ENCODE peak calls at places on chromosomes 13 and 19, in seven cellular contexts. Y is epithelial cell of esophagus, H is upper lobe of right lung, M is cardiac muscle cell, U is neural crest cell, R is foreskin keratinocyte, C is activated B cell treated with CpG ODN at 0.5 μM for 24 hours. L is an unnamed sample.

GRCh38 chr13:45194081-45194939 is 6.5 kb downstream of the KCTD4 start:
- DNase-seq in Y (peak), C (no peak), R (no peak), M (no peak), U (no peak), H (no peak), L (no peak)

GRCh38 chr19:55549500-55550320 is 4.4 kb upstream of the SBK3 start:
- DNase-seq in R (peak), H (no peak), C (no peak), M (no peak), U (peak), Y (peak), L (no peak)

GRCh38 chr13:99993660-99994455 is 12.3 kb downstream of the ZIC2 start:
- DNase-seq in H (no peak), R (no peak), M (no peak), C (no peak), U (no peak), Y (no peak), L (no peak)

GRCh38 chr19:51501594-51502263 is at the start of gene SIGLEC12:
- DNase-seq in C (no peak), H (no peak), Y (no peak), M (no peak), R (no peak), U (no peak), L (peak)

GRCh38 chr13:106513025-106513424 is 22.4 kb downstream of the EFNB2 start:
- DNase-seq in R (no peak), H (no peak), M (no peak), Y (peak), C (no peak), U (no peak), L (no peak)

GRCh38 chr13:86870388-86870966 is 800.7 kb upstream of the SLITRK5 start:
- DNase-seq in U (no peak), R (no peak), M (peak), H (no peak), C (no peak), Y (peak), L (no peak)

GRCh38 chr19:3268763-3269162 is 44.3 kb downstream of the CELF5 start:
- DNase-seq in R (no peak), U (no peak), Y (no peak), C (no peak), M (no peak), H (no peak), L (no peak)

GRCh38 chr19:3494559-3494958 is 5.9 kb downstream of the DOHH start:
- DNase-seq in H (no peak), R (no peak), U (no peak), M (no peak), Y (no peak), C (no peak), L (no peak)

GRCh38 chr19:41377977-41378707 is 1.8 kb downstream of the TMEM91 start:
- DNase-seq in U (peak), R (no peak), M (peak), C (no peak), H (no peak), Y (no peak), L (peak)

GRCh38 chr13:73399347-73400216 is 340.8 kb downstream of the KLF5 start:
- DNase-seq in H (no peak), Y (peak), M (no peak), C (no peak), U (no peak), R (no peak), L (no peak)

GRCh38 chr19:53908106-53908932 is 759 bp upstream of the CACNG7 start:
- DNase-seq in C (no peak), U (peak), H (no peak), R (no peak), Y (peak), M (peak), L (peak)

GRCh38 chr13:20197361-20197834 is 4.7 kb upstream of the GJB2 start:
- DNase-seq in U (no peak), Y (peak), C (no peak), H (no peak), M (peak), R (no peak), L (peak)

GRCh38 chr13:30173301-30173605 is 134.1 kb downstream of the KATNAL1 start:
- DNase-seq in H (no peak), C (no peak), R (no peak), U (no peak), Y (no peak), M (no peak), L (no peak)

GRCh38 chr19:50829801-50830200 is 3.6 kb downstream of the KLK15 start:
- DNase-seq in R (no peak), M (no peak), C (no peak), U (no peak), Y (no peak), H (no peak), L (no peak)

GRCh38 chr19:6828698-6829633 is 56.5 kb downstream of the VAV1 start:
- DNase-seq in C (no peak), M (no peak), H (no peak), R (no peak), U (no peak), Y (peak), L (peak)

GRCh38 chr19:17530586-17530985 is 19.1 kb downstream of the PGLS start:
- DNase-seq in Y (no peak), U (no peak), C (no peak), M (no peak), H (no peak), R (no peak), L (no peak)

GRCh38 chr13:31485651-31486051 is 253.7 kb upstream of the RXFP2 start:
- DNase-seq in U (no peak), M (peak), H (no peak), Y (peak), C (no peak), R (no peak), L (no peak)

GRCh38 chr19:18290250-18291018 is 9.0 kb upstream of the JUND start:
- DNase-seq in U (no peak), C (peak), R (no peak), M (no peak), H (no peak), Y (no peak), L (peak)

GRCh38 chr19:3494051-3494450 is 6.4 kb downstream of the DOHH start:
- DNase-seq in U (no peak), H (no peak), C (no peak), R (no peak), M (peak), Y (no peak), L (no peak)

GRCh38 chr13:113458218-113459065 is 5.2 kb upstream of the ADPRHL1 start:
- DNase-seq in U (no peak), C (no peak), M (peak), H (peak), Y (no peak), R (no peak), L (peak)

GRCh38 chr13:76463314-76463713 is 422.9 kb downstream of the KCTD12 start:
- DNase-seq in R (no peak), H (no peak), C (no peak), M (no peak), U (no peak), Y (peak), L (no peak)

GRCh38 chr19:14383898-14384669 is 2.8 kb downstream of the ADGRE5 start:
- DNase-seq in C (peak), Y (peak), H (no peak), M (no peak), R (no peak), U (no peak), L (peak)

GRCh38 chr19:8373867-8374813 is 10.2 kb downstream of the ANGPTL4 start:
- DNase-seq in C (no peak), H (no peak), Y (no peak), R (no peak), U (no peak), M (no peak), L (no peak)

GRCh38 chr19:51571599-51571998 is 516 bp downstream of the ZNF175 start:
- DNase-seq in H (no peak), U (no peak), Y (no peak), R (no peak), C (no peak), M (no peak), L (no peak)

GRCh38 chr13:51770681-51771417 is 33.1 kb downstream of the DHRS12 start:
- DNase-seq in R (no peak), M (no peak), U (no peak), H (no peak), C (no peak), Y (no peak), L (no peak)

GRCh38 chr19:55472463-55472862 is 4.0 kb upstream of the ZNF628 start:
- DNase-seq in M (no peak), U (no peak), Y (peak), C (no peak), H (no peak), R (peak), L (no peak)

GRCh38 chr19:34124828-34125227 is 47.5 kb upstream of the LSM14A start:
- DNase-seq in Y (no peak), M (no peak), H (no peak), R (no peak), C (no peak), U (peak), L (no peak)

GRCh38 chr19:5435642-5436017 is 19.6 kb upstream of the ZNRF4 start:
- DNase-seq in M (no peak), H (no peak), U (no peak), C (no peak), R (no peak), Y (no peak), L (no peak)

GRCh38 chr19:33273881-33274662 is 28.3 kb downstream of the CEBPA start:
- DNase-seq in H (no peak), U (no peak), M (no peak), Y (peak), R (peak), C (no peak), L (no peak)

DNA sequence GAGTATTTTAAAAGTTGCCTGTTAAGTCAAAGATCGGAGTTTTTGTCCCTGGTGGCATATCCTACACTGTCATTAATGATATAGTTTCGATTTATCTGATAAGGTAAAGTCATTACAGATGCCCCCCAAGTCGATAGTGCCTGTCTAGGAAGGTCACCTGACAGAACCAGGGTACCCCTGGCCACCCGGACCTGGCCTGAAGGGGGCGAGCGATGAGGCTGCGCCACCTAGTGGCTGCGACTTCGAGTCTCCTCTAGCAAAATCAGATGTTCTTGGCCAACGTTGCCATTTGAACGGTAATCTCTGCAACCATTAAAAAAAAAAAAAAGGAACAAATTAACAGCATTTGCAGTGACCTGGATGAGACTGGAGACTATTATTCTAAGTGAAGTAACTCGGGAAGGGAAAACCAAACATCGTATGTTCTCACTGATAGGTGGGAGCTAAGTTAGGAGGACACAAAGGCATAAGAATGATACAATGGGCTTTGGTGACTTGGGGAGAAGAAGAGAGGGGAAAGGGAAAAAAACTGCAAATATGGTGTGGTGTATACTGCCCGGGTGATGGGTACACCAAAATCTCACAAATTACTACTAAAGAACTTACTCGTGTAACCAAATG is 565.1 kb downstream of the LIG4 start:
- DNase-seq in R (no peak), M (peak), H (peak), U (peak), C (no peak), Y (peak), L (peak)
- TF ChIP-seq CTCF in R (peak), M (peak), H (peak), U (peak), C (no peak), Y (peak), L (peak)

GRCh38 chr13:33015275-33015674 is 948 bp upstream of the KL start:
- DNase-seq in U (no peak), Y (no peak), M (no peak), C (no peak), R (no peak), H (no peak), L (no peak)

GRCh38 chr13:33016414-33017409 is at the start of gene KL:
- DNase-seq in U (peak), C (no peak), M (peak), Y (no peak), H (peak), R (no peak), L (peak)

GRCh38 chr13:33018886-33019285 is 2.7 kb downstream of the KL start:
- DNase-seq in C (no peak), M (no peak), H (no peak), Y (no peak), R (no peak), U (no peak), L (no peak)

GRCh38 chr13:33015791-33016323 is 366 bp upstream of the KL start:
- DNase-seq in R (no peak), H (peak), U (no peak), Y (no peak), M (peak), C (no peak), L (peak)

GRCh38 chr13:33017410-33017929 is 1.2 kb downstream of the KL start:
- DNase-seq in C (no peak), M (peak), R (peak), Y (peak), H (no peak), U (peak), L (peak)
- TF ChIP-seq CTCF in C (no peak), M (peak), R (peak), Y (peak), H (peak), U (peak), L (peak)

GRCh38 chr13:97849305-97849704 is 104.2 kb upstream of the IPO5 start:
- DNase-seq in M (peak), U (no peak), C (no peak), Y (peak), H (no peak), R (no peak), L (peak)
- TF ChIP-seq CTCF in M (peak), U (peak), C (no peak), Y (peak), H (no peak), R (peak), L (no peak)

GRCh38 chr19:35330475-35330874 is 1.5 kb downstream of the CD22 start:
- DNase-seq in R (no peak), H (no peak), Y (no peak), U (no peak), C (peak), M (no peak), L (peak)

GRCh38 chr19:35329323-35329722 is 336 bp downstream of the CD22 start:
- DNase-seq in H (no peak), Y (no peak), C (no peak), M (no peak), R (no peak), U (no peak), L (no peak)

GRCh38 chr19:35334064-35334753 is 5.2 kb downstream of the CD22 start:
- DNase-seq in Y (no peak), M (no peak), H (no peak), C (no peak), U (no peak), R (no peak), L (peak)

GRCh38 chr19:35332817-35333216 is 3.8 kb downstream of the CD22 start:
- DNase-seq in R (no peak), C (no peak), U (no peak), H (no peak), Y (no peak), M (no peak), L (no peak)

GRCh38 chr19:35331551-35332214 is 2.7 kb downstream of the CD22 start:
- DNase-seq in Y (no peak), R (no peak), M (no peak), U (no peak), C (no peak), H (no peak), L (no peak)
- TF ChIP-seq CTCF in Y (no peak), R (no peak), M (no peak), U (no peak), C (no peak), H (no peak), L (no peak)

GRCh38 chr13:32535748-32536147 is 2.8 kb downstream of the N4BP2L2 start:
- DNase-seq in H (no peak), M (no peak), Y (no peak), C (no peak), U (no peak), R (no peak), L (no peak)

GRCh38 chr13:32535140-32535539 is 3.5 kb downstream of the N4BP2L2 start:
- DNase-seq in H (no peak), M (no peak), U (no peak), R (no peak), C (no peak), Y (no peak), L (no peak)

GRCh38 chr13:32537580-32538233 is 888 bp downstream of the N4BP2L2 start:
- DNase-seq in Y (no peak), R (no peak), U (peak), M (no peak), H (peak), C (peak), L (no peak)

GRCh38 chr13:32538234-32538620 is 368 bp downstream of the N4BP2L2 start:
- DNase-seq in R (no peak), C (no peak), Y (peak), M (peak), H (peak), U (peak), L (peak)

GRCh38 chr13:32538621-32539246 is at the start of gene N4BP2L2:
- DNase-seq in R (peak), Y (peak), M (peak), U (peak), H (peak), C (peak), L (peak)
- TF ChIP-seq CTCF in R (peak), Y (peak), M (peak), U (peak), H (peak), C (no peak), L (peak)

GRCh38 chr19:19343016-19343362 is 22.4 kb downstream of the MAU2 start:
- DNase-seq in C (no peak), U (no peak), Y (no peak), R (no peak), M (no peak), H (no peak), L (no peak)
- TF ChIP-seq CTCF in C (no peak), U (no peak), Y (no peak), R (no peak), M (no peak), H (no peak), L (no peak)

DNA sequence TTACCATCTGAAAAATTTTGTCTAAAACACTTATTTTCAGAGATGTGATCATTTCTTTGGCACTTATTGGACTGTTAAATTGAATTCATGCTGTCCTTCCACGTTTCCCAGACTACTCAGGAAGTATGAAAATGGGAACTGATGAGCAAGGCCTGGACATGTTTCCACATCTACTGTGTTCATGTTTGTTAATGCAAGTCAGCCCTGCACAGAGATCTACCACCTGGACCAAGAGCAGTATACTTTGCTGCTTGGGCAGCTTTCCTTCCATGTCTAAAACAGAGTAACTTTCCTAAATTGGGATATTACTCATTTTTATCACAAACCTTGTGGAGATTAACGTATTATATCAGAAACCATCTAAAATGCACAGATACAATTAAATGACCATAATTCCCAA is 687.4 kb downstream of the DIAPH3 start:
- DNase-seq in R (no peak), M (no peak), Y (peak), H (no peak), U (no peak), C (no peak), L (no peak)
- TF ChIP-seq CTCF in R (no peak), M (no peak), Y (no peak), H (no peak), U (no peak), C (no peak), L (no peak)

GRCh38 chr19:45400192-45400591 is 4.7 kb downstream of the PPP1R13L start:
- DNase-seq in H (no peak), M (no peak), Y (peak), C (no peak), U (no peak), R (peak), L (no peak)

GRCh38 chr19:45391871-45392665 is 12.8 kb downstream of the PPP1R13L start:
- DNase-seq in H (no peak), R (no peak), M (no peak), Y (no peak), U (no peak), C (no peak), L (no peak)

GRCh38 chr19:45391346-45391745 is 13.5 kb downstream of the PPP1R13L start:
- DNase-seq in R (no peak), H (no peak), C (no peak), U (no peak), Y (peak), M (no peak), L (no peak)

GRCh38 chr19:45396389-45397260 is 8.2 kb downstream of the PPP1R13L start:
- DNase-seq in U (no peak), R (no peak), M (no peak), Y (no peak), H (no peak), C (no peak), L (no peak)

GRCh38 chr19:45395524-45396388 is 9.1 kb downstream of the PPP1R13L start:
- DNase-seq in R (no peak), U (no peak), M (no peak), H (no peak), Y (no peak), C (no peak), L (no peak)
- TF ChIP-seq CTCF in R (no peak), U (no peak), M (no peak), H (no peak), Y (no peak), C (no peak), L (peak)

DNA sequence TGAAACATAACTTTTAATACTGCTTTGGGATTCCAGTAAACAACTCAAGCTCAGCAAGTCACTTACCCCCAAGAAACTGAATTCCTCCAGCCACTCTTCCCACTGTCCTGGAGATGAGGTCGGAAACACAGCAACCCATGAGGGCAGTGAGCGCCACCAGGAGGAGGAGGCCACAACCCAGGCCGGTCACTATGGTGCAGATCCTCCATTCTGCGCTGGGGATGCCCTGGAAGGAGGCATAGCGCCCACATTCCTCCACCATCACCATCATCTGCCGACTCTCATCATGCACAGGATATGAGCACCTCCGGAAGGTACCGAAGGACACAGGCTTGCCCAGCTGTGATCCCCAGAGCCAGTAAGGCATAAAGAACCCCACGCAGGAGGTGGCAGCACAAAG is 2.2 kb downstream of the LHFPL6 start:
- DNase-seq in C (no peak), M (no peak), R (no peak), Y (no peak), H (no peak), U (peak), L (no peak)
- TF ChIP-seq CTCF in C (no peak), M (peak), R (no peak), Y (no peak), H (no peak), U (peak), L (no peak)